ENCODE peak calls at places on chromosomes 12 and 14, in four cellular contexts. One of them, this sample, is unnamed.

GRCh38 chr12:109443794-109444193 is 33.3 kb downstream of the KCTD10 start:
- DNase-seq in WTC11: no peak
- DNase-seq in K562: no peak
- DNase-seq in GM12878: no peak
- DNase-seq in this sample: no peak

GRCh38 chr12:112904571-112904970 is 2.2 kb upstream of the OAS1 start:
- DNase-seq in WTC11: no peak
- DNase-seq in K562: no peak
- DNase-seq in GM12878: no peak
- DNase-seq in this sample: no peak

GRCh38 chr12:75725505-75726120 is 214.2 kb upstream of the KRR1 start:
- DNase-seq in WTC11: no peak
- DNase-seq in K562: peak; percentile 25
- DNase-seq in GM12878: no peak
- DNase-seq in this sample: no peak

GRCh38 chr12:4829793-4830162 is 79.9 kb upstream of the KCNA1 start:
- DNase-seq in WTC11: no peak
- DNase-seq in K562: no peak
- DNase-seq in GM12878: no peak
- DNase-seq in this sample: no peak

GRCh38 chr12:109330282-109330681 is 17.4 kb upstream of the MYO1H start:
- DNase-seq in WTC11: no peak
- DNase-seq in K562: no peak
- DNase-seq in GM12878: no peak
- DNase-seq in this sample: no peak

GRCh38 chr14:89915114-89915878 is 39.2 kb downstream of the EFCAB11 start:
- DNase-seq in WTC11: peak; percentile 67
- DNase-seq in K562: peak; percentile 52
- DNase-seq in GM12878: peak; percentile 25
- DNase-seq in this sample: peak; percentile 59

GRCh38 chr14:58690801-58691516 is 53.2 kb downstream of the DACT1 start:
- DNase-seq in WTC11: no peak
- DNase-seq in K562: no peak
- DNase-seq in GM12878: no peak
- DNase-seq in this sample: no peak

GRCh38 chr14:92846162-92846897 is 52.2 kb downstream of the GOLGA5 start:
- DNase-seq in WTC11: no peak
- DNase-seq in K562: peak; percentile 65
- DNase-seq in GM12878: peak; percentile 86
- DNase-seq in this sample: no peak

GRCh38 chr12:48643011-48643410 is 39.0 kb downstream of the KANSL2 start:
- DNase-seq in WTC11: no peak
- DNase-seq in K562: no peak
- DNase-seq in GM12878: no peak
- DNase-seq in this sample: no peak

GRCh38 chr12:100234166-100234565 is 32.7 kb downstream of the DEPDC4 start:
- DNase-seq in WTC11: no peak
- DNase-seq in K562: no peak
- DNase-seq in GM12878: no peak
- DNase-seq in this sample: no peak

GRCh38 chr14:50559990-50560928 is at the start of gene ATL1:
- DNase-seq in WTC11: peak; percentile 81
- DNase-seq in K562: peak; percentile 41
- DNase-seq in GM12878: no peak
- DNase-seq in this sample: no peak

GRCh38 chr14:93084866-93085857 is 30.6 kb downstream of the ITPK1 start:
- DNase-seq in WTC11: no peak
- DNase-seq in K562: no peak
- DNase-seq in GM12878: no peak
- DNase-seq in this sample: no peak

GRCh38 chr12:121451931-121452330 is 52.0 kb downstream of the RNF34 start:
- DNase-seq in WTC11: no peak
- DNase-seq in K562: no peak
- DNase-seq in GM12878: no peak
- DNase-seq in this sample: no peak

GRCh38 chr12:14900521-14901227 is 15.0 kb upstream of the MGP start:
- DNase-seq in WTC11: no peak
- DNase-seq in K562: no peak
- DNase-seq in GM12878: no peak
- DNase-seq in this sample: no peak

GRCh38 chr12:27463826-27464554 is 17.5 kb downstream of the SMCO2 start:
- DNase-seq in WTC11: no peak
- DNase-seq in K562: no peak
- DNase-seq in GM12878: no peak
- DNase-seq in this sample: no peak

GRCh38 chr12:52903855-52904508 is 894 bp downstream of the KRT8 start:
- DNase-seq in WTC11: peak; percentile 67
- DNase-seq in K562: peak; percentile 91
- DNase-seq in GM12878: peak; percentile 30
- DNase-seq in this sample: peak; percentile 87

GRCh38 chr14:73789996-73790581 is 61.5 kb upstream of the PTGR2 start:
- DNase-seq in WTC11: no peak
- DNase-seq in K562: no peak
- DNase-seq in GM12878: no peak
- DNase-seq in this sample: no peak

GRCh38 chr12:100553851-100554404 is 19.6 kb upstream of the GAS2L3 start:
- DNase-seq in WTC11: no peak
- DNase-seq in K562: no peak
- DNase-seq in GM12878: no peak
- DNase-seq in this sample: peak; percentile 10

GRCh38 chr12:123243851-123244250 is 10.6 kb downstream of the MTRFR start:
- DNase-seq in WTC11: no peak
- DNase-seq in K562: no peak
- DNase-seq in GM12878: no peak
- DNase-seq in this sample: no peak

GRCh38 chr12:96456265-96456974 is 33.0 kb upstream of the CFAP54 start:
- DNase-seq in WTC11: no peak
- DNase-seq in K562: no peak
- DNase-seq in GM12878: peak; percentile 62
- DNase-seq in this sample: no peak

GRCh38 chr14:81285250-81285649 is 64.5 kb upstream of the GTF2A1 start:
- DNase-seq in WTC11: no peak
- DNase-seq in K562: no peak
- DNase-seq in GM12878: no peak
- DNase-seq in this sample: no peak

GRCh38 chr14:64998455-64998931 is 11.8 kb downstream of the FNTB start:
- DNase-seq in WTC11: no peak
- DNase-seq in K562: no peak
- DNase-seq in GM12878: no peak
- DNase-seq in this sample: no peak

GRCh38 chr12:76863005-76863670 is 15.7 kb downstream of the CSRP2 start:
- DNase-seq in WTC11: no peak
- DNase-seq in K562: no peak
- DNase-seq in GM12878: no peak
- DNase-seq in this sample: no peak

GRCh38 chr14:68841030-68841809 is 48.4 kb upstream of the ZFP36L1 start:
- DNase-seq in WTC11: no peak
- DNase-seq in K562: no peak
- DNase-seq in GM12878: no peak
- DNase-seq in this sample: no peak

GRCh38 chr14:76337619-76338545 is 38.1 kb upstream of the ESRRB start:
- DNase-seq in WTC11: no peak
- DNase-seq in K562: no peak
- DNase-seq in GM12878: no peak
- DNase-seq in this sample: no peak

GRCh38 chr12:111434680-111435338 is 29.1 kb downstream of the SH2B3 start:
- DNase-seq in WTC11: no peak
- DNase-seq in K562: no peak
- DNase-seq in GM12878: peak; percentile 84
- DNase-seq in this sample: no peak

GRCh38 chr14:18688346-18688745 is 87.4 kb downstream of the OR11H12 start:
- DNase-seq in WTC11: no peak
- DNase-seq in K562: no peak
- DNase-seq in GM12878: no peak
- DNase-seq in this sample: no peak

GRCh38 chr12:95083938-95084337 is 10.5 kb upstream of the NR2C1 start:
- DNase-seq in WTC11: no peak
- DNase-seq in K562: no peak
- DNase-seq in GM12878: no peak
- DNase-seq in this sample: no peak

GRCh38 chr14:50334211-50334610 is 22.1 kb downstream of the DMAC2L start:
- DNase-seq in WTC11: no peak
- DNase-seq in K562: no peak
- DNase-seq in GM12878: no peak
- DNase-seq in this sample: no peak

GRCh38 chr14:102362545-102363181 is at the start of the genes CINP and TECPR2:
- DNase-seq in WTC11: peak; percentile 98
- DNase-seq in K562: peak; percentile 94
- DNase-seq in GM12878: peak; percentile 71
- DNase-seq in this sample: peak; percentile 85

GRCh38 chr14:102362084-102362483 is 606 bp downstream of the CINP start:
- DNase-seq in WTC11: no peak
- DNase-seq in K562: peak; percentile 6
- DNase-seq in GM12878: peak; percentile 57
- DNase-seq in this sample: no peak

GRCh38 chr14:102360388-102360787 is 2.3 kb downstream of the CINP start:
- DNase-seq in WTC11: no peak
- DNase-seq in K562: no peak
- DNase-seq in GM12878: no peak
- DNase-seq in this sample: no peak

DNA sequence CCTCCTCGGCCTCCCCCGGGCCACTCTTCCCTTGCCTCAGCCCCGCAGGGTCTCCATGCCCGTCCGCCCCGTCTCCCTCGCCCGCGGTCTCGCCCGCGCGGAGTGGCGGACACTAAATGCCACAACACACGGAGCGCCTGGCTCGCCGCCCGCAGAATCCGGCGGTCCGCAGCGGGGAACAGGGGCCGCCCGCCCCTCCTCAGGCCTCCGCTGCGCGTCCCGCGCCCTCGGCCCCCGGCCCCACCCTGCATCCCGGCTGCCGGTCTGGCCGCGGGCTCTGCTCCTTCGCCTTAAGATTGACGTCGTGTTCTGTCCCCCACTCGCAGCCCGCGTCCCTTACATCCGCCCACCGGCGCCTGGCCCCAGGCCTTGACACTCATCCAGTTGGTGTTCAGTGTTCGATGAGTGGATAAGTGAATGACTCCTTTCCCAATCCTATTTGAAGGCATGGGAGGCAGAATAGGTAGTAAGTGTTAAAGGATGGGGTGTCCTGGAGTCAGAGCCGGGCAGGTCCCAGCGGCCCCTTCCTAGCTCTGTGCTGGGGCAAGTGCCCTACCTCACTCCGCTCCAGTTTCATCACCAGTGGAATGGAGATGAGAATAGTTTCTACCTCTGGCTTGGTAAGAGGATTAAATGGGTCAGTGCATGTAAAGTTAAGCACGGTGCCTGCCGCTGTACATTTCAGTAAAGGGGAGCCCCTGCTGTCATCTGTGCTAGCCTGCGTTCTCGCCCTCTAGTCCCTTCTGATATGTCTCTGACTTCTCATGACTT is 626 bp downstream of the TECPR2 start:
- DNase-seq in WTC11: peak; percentile 31
- DNase-seq in K562: peak; percentile 37
- DNase-seq in GM12878: no peak
- DNase-seq in this sample: no peak
- TF ChIP-seq CREM in WTC11: no peak
- TF ChIP-seq CREM in K562: no peak
- TF ChIP-seq CREM in GM12878: no peak
- TF ChIP-seq CREM in this sample: no peak

DNA sequence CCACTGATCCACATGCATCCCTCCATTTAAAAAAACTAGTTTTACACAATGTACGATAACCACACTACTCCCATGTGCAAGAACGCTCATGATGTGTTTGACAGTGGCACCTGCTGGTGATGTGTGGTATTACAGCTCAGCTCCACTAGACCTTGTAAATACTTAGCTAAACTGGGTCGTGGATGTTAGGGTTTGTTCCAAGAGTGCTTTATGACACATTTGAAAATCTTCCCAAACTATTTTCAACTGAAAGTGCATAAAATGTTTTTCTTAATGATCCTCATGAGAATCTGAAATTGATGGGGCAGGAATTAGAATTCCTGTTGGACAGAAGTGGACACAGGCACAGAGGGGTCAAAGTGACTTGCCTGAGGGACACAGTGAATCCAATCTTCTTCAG is 99.2 kb downstream of the SCARB1 start:
- DNase-seq in WTC11: peak; percentile 61
- DNase-seq in K562: peak; percentile 68
- DNase-seq in GM12878: no peak
- DNase-seq in this sample: no peak
- TF ChIP-seq CREM in WTC11: no peak
- TF ChIP-seq CREM in K562: no peak
- TF ChIP-seq CREM in GM12878: no peak
- TF ChIP-seq CREM in this sample: no peak

DNA sequence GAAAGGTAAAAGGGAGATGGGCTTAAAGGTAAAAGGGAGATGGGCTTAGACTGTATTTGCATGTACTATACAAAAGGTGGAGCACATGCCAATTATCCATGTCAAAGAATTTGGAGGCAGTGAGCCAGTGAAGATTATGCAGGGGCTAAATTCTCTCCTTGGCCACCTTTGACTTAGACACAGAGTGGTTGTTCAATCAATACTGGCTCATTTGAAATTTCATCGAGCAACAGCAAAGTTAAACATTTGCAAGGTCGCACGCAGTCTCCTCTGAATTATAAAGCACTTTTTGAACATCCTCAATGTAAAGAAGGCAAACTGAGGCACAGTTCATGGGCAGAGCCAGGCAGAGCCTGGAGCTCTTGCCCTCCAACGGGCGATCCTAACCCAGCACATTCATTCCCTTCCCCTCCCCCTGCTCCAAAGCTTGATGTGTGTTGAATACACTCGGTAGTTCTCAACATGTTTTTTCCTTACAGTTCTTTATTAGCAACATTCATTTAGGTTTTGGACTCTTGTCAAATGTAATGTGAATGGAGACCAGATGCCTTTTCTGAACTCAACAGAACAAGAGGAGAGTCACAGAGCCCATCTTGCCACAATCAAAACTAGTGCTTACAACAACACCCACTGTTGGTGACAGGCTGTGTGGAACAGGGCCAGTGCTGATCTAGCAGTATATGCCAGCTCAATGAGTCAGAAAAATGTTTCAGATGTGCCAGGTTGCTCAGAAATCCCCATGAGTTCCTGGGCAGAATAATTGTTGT is 169.6 kb upstream of the G2E3 start:
- DNase-seq in WTC11: no peak
- DNase-seq in K562: no peak
- DNase-seq in GM12878: no peak
- DNase-seq in this sample: no peak
- TF ChIP-seq CREM in WTC11: no peak
- TF ChIP-seq CREM in K562: no peak
- TF ChIP-seq CREM in GM12878: no peak
- TF ChIP-seq CREM in this sample: no peak

GRCh38 chr12:93128332-93128707 is 199.2 kb upstream of the EEA1 start:
- DNase-seq in WTC11: no peak
- DNase-seq in K562: no peak
- DNase-seq in GM12878: no peak
- DNase-seq in this sample: no peak

GRCh38 chr12:93125126-93125525 is 196.0 kb upstream of the EEA1 start:
- DNase-seq in WTC11: no peak
- DNase-seq in K562: no peak
- DNase-seq in GM12878: no peak
- DNase-seq in this sample: no peak

GRCh38 chr12:93127107-93127560 is 198.0 kb upstream of the EEA1 start:
- DNase-seq in WTC11: no peak
- DNase-seq in K562: no peak
- DNase-seq in GM12878: no peak
- DNase-seq in this sample: no peak

GRCh38 chr12:93126069-93126474 is 197.0 kb upstream of the EEA1 start:
- DNase-seq in WTC11: no peak
- DNase-seq in K562: no peak
- DNase-seq in GM12878: no peak
- DNase-seq in this sample: no peak

GRCh38 chr12:93127582-93128331 is 198.7 kb upstream of the EEA1 start:
- DNase-seq in WTC11: peak; percentile 22
- DNase-seq in K562: peak; percentile 50
- DNase-seq in GM12878: no peak
- DNase-seq in this sample: peak; percentile 98
- TF ChIP-seq CREM in WTC11: no peak
- TF ChIP-seq CREM in K562: peak; percentile 14
- TF ChIP-seq CREM in GM12878: no peak
- TF ChIP-seq CREM in this sample: no peak

This sample was measured in HepG2.